ENCODE peak calls at places on chromosomes 2 and 18, in eight cellular contexts. F is neural progenitor cell; G is body of pancreas; K is cardiac muscle cell; S is heart right ventricle; Z is transverse colon; L is keratinocyte; Y is effector memory CD4-positive, alpha-beta T cell. C is an unnamed sample.

GRCh38 chr2:75728614-75729419 is 18.1 kb upstream of the GCFC2 start:
- DNase-seq in L (no peak), K (no peak), G (no peak), S (no peak), Z (no peak), Y (no peak), F (no peak), C (no peak)

GRCh38 chr2:236402016-236402784 is 138.0 kb upstream of the ASB18 start:
- DNase-seq in G (no peak), Y (no peak), K (no peak), Z (no peak), L (no peak), S (no peak), F (no peak), C (no peak)

GRCh38 chr2:157460384-157460837 is 16.5 kb upstream of the CYTIP start:
- DNase-seq in Z (no peak), L (no peak), S (no peak), K (peak; percentile 12), Y (no peak), G (no peak), F (no peak), C (no peak)

GRCh38 chr2:68318686-68319396 is 908 bp downstream of the CNRIP1 start:
- DNase-seq in Z (peak; percentile 10), L (no peak), F (peak; percentile 41), Y (no peak), K (peak; percentile 17), S (peak; percentile 29), G (peak; percentile 22), C (no peak)

GRCh38 chr2:233240897-233241296 is 10.6 kb upstream of the ATG16L1 start:
- DNase-seq in K (no peak), S (no peak), Z (no peak), Y (peak; percentile 14), F (no peak), L (no peak), G (no peak), C (peak; percentile 23)

GRCh38 chr2:215635071-215635787 is 199.4 kb upstream of the FN1 start:
- DNase-seq in F (no peak), Z (no peak), S (no peak), Y (no peak), K (no peak), L (no peak), G (no peak), C (no peak)

GRCh38 chr2:118133916-118134315 is 45.6 kb downstream of the INSIG2 start:
- DNase-seq in G (no peak), Y (no peak), L (no peak), S (no peak), Z (no peak), F (no peak), K (no peak), C (no peak)

GRCh38 chr2:223668302-223668998 is 66.3 kb upstream of the SCG2 start:
- DNase-seq in S (no peak), Y (no peak), L (no peak), Z (no peak), F (no peak), G (no peak), K (peak; percentile 46), C (no peak)

GRCh38 chr2:119233326-119234020 is 9.8 kb downstream of the STEAP3 start:
- DNase-seq in Z (no peak), K (peak; percentile 17), F (no peak), G (no peak), L (no peak), Y (no peak), S (no peak), C (no peak)

GRCh38 chr2:119522561-119523110 is 1.6 kb downstream of the SCTR start:
- DNase-seq in L (no peak), S (no peak), F (no peak), Y (no peak), K (no peak), Z (no peak), G (peak; percentile 46), C (no peak)

GRCh38 chr2:111698743-111699554 is 185.0 kb downstream of the ANAPC1 start:
- DNase-seq in Y (peak; percentile 26), G (peak; percentile 41), Z (peak; percentile 89), F (no peak), K (peak; percentile 98), L (peak; percentile 93), S (peak; percentile 49), C (no peak)

GRCh38 chr2:32161296-32161695 is 4.4 kb upstream of the SLC30A6 start:
- DNase-seq in Y (no peak), K (no peak), G (no peak), F (no peak), L (no peak), S (no peak), Z (no peak), C (no peak)

GRCh38 chr18:48085781-48086487 is 155.5 kb upstream of the SMAD2 start:
- DNase-seq in K (no peak), S (no peak), Y (no peak), G (no peak), L (no peak), F (no peak), Z (peak; percentile 31), C (no peak)

GRCh38 chr2:164044637-164045036 is 308.8 kb upstream of the FIGN start:
- DNase-seq in Y (no peak), S (peak; percentile 59), F (no peak), Z (no peak), K (peak; percentile 16), L (no peak), G (no peak), C (no peak)

GRCh38 chr2:11123856-11124759 is 31.2 kb upstream of the SLC66A3 start:
- DNase-seq in Y (peak; percentile 34), K (peak; percentile 58), L (no peak), Z (peak; percentile 81), F (peak; percentile 78), G (peak; percentile 80), S (no peak), C (peak; percentile 45)

GRCh38 chr18:484749-485464 is 15.6 kb downstream of the COLEC12 start:
- DNase-seq in Y (no peak), Z (no peak), F (no peak), S (no peak), K (no peak), G (no peak), L (no peak), C (no peak)

GRCh38 chr2:183665976-183666375 is 541.7 kb downstream of the NUP35 start:
- DNase-seq in Z (no peak), Y (no peak), S (no peak), L (no peak), F (no peak), K (no peak), G (no peak), C (no peak)

GRCh38 chr2:200740907-200741306 is 70.8 kb upstream of the BZW1 start:
- DNase-seq in Z (no peak), F (no peak), K (no peak), S (no peak), G (no peak), L (no peak), Y (no peak), C (no peak)

GRCh38 chr2:21841341-21841740 is 717.6 kb downstream of the TDRD15 start:
- DNase-seq in L (no peak), K (no peak), F (peak; percentile 7), G (no peak), S (no peak), Y (no peak), Z (no peak), C (no peak)

GRCh38 chr2:96913398-96914202 is 43.7 kb upstream of the SEMA4C start:
- DNase-seq in Z (peak; percentile 41), S (peak; percentile 57), G (no peak), Y (peak; percentile 30), L (no peak), K (no peak), F (no peak), C (peak; percentile 74)

GRCh38 chr18:6411367-6411766 is 3.3 kb downstream of the L3MBTL4 start:
- DNase-seq in L (no peak), F (no peak), Z (no peak), G (no peak), Y (no peak), K (no peak), S (no peak), C (no peak)

GRCh38 chr18:63263444-63263843 is 56.1 kb downstream of the BCL2 start:
- DNase-seq in L (no peak), Y (no peak), G (no peak), S (no peak), Z (no peak), F (no peak), K (no peak), C (no peak)
- H3K4me3 ChIP-seq in L (no peak overlapping the region), Y (no peak overlapping the region), G (no peak overlapping the region), S (no peak overlapping the region), Z (no peak overlapping the region), F (no peak overlapping the region), K (no peak overlapping the region), C (no peak overlapping the region)

DNA sequence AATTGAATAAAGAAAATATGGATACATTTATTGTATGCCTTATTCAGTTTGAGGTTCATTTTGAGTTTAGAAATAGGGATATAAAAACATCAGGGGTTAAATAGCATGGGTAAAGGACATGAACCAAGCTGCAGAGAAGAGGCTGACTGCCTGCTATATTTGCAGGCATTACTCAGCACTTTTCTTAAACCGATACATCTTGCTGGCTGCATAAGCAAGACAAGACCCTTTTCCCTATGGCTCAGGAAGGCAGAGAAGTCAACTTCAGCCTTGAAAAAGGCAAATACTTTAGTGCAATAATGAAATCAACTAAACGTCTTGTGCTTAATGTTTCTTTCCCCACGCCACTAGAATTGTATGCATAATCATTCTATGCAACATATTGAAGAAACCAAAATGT is 36.4 kb downstream of the SCN1A start:
- DNase-seq in Y (no peak), Z (no peak), K (peak; percentile 44), S (no peak), F (no peak), G (no peak), L (no peak), C (no peak)
- H3K4me1 ChIP-seq in Y (no peaks in the 10 kb centered on the region), Z (no peaks in the 10 kb centered on the region), K (no peaks in the 10 kb centered on the region), S (no peaks in the 10 kb centered on the region), F (peaks cover 6% of the 10 kb centered on the region), G (no peaks in the 10 kb centered on the region), L (no peaks in the 10 kb centered on the region), C (no peaks in the 10 kb centered on the region)

GRCh38 chr2:109512076-109512475 is 101.7 kb downstream of the SEPTIN10 start:
- DNase-seq in Y (no peak), L (no peak), F (no peak), K (no peak), G (no peak), Z (no peak), S (no peak), C (no peak)

GRCh38 chr2:109510136-109511028 is 103.4 kb downstream of the SEPTIN10 start:
- DNase-seq in G (peak; percentile 78), Y (peak; percentile 50), Z (peak; percentile 84), S (peak; percentile 81), F (peak; percentile 79), L (peak; percentile 45), K (peak; percentile 81), C (peak; percentile 77)

GRCh38 chr2:109507828-109508227 is 105.9 kb downstream of the SEPTIN10 start:
- DNase-seq in Z (no peak), S (no peak), K (no peak), Y (no peak), F (no peak), G (no peak), L (no peak), C (no peak)

GRCh38 chr2:109511168-109511567 is 102.6 kb downstream of the SEPTIN10 start:
- DNase-seq in Y (no peak), F (no peak), K (no peak), L (no peak), G (no peak), S (no peak), Z (no peak), C (no peak)

GRCh38 chr2:109507217-109507616 is 106.5 kb downstream of the SEPTIN10 start:
- DNase-seq in Y (no peak), F (no peak), G (no peak), K (no peak), L (no peak), S (no peak), Z (no peak), C (no peak)
- H3K27ac ChIP-seq in Y (no peak overlapping the region), F (no peak overlapping the region), G (no peak overlapping the region), K (no peak overlapping the region), L (no peak overlapping the region), S (no peak overlapping the region), Z (no peak overlapping the region), C (no peak overlapping the region)

GRCh38 chr18:3607309-3608098 is 157.5 kb downstream of the TGIF1 start:
- DNase-seq in S (no peak), L (no peak), F (no peak), K (no peak), G (no peak), Z (no peak), Y (no peak), C (no peak)
- H3K4me3 ChIP-seq in S (no peak overlapping the region), L (no peak overlapping the region), F (no peak overlapping the region), K (no peak overlapping the region), G (no peak overlapping the region), Z (no peak overlapping the region), Y (no peak overlapping the region), C (no peak overlapping the region)